ENCODE peak calls at places on chromosomes 4 and X, in six cellular contexts. One of them, this sample, is unnamed. For H3K36me3, the result is how much of the 10 kb centered on the place peaks cover.

GRCh38 chrX:134443020-134443419 is 16.9 kb upstream of the HPRT1 start:
- DNase-seq in sigmoid colon: no peak
- DNase-seq in CD8-positive, alpha-beta T cell: no peak
- DNase-seq in heart left ventricle: no peak
- DNase-seq in cardiac muscle cell: no peak
- DNase-seq in spleen: no peak
- DNase-seq in this sample: no peak

GRCh38 chr4:182555997-182556418 is 312.8 kb downstream of the TENM3 start:
- DNase-seq in sigmoid colon: no peak
- DNase-seq in CD8-positive, alpha-beta T cell: no peak
- DNase-seq in heart left ventricle: no peak
- DNase-seq in cardiac muscle cell: peak
- DNase-seq in spleen: no peak
- DNase-seq in this sample: no peak

GRCh38 chr4:148730241-148730640 is 288.0 kb upstream of the NR3C2 start:
- DNase-seq in sigmoid colon: no peak
- DNase-seq in CD8-positive, alpha-beta T cell: no peak
- DNase-seq in heart left ventricle: no peak
- DNase-seq in cardiac muscle cell: no peak
- DNase-seq in spleen: no peak
- DNase-seq in this sample: no peak

GRCh38 chrX:107648332-107648731 is 20.0 kb downstream of the PRPS1 start:
- DNase-seq in sigmoid colon: no peak
- DNase-seq in CD8-positive, alpha-beta T cell: no peak
- DNase-seq in heart left ventricle: no peak
- DNase-seq in cardiac muscle cell: no peak
- DNase-seq in spleen: no peak
- DNase-seq in this sample: no peak

GRCh38 chr4:87624698-87625097 is 16.4 kb downstream of the DSPP start:
- DNase-seq in sigmoid colon: no peak
- DNase-seq in CD8-positive, alpha-beta T cell: no peak
- DNase-seq in heart left ventricle: no peak
- DNase-seq in cardiac muscle cell: no peak
- DNase-seq in spleen: no peak
- DNase-seq in this sample: no peak

GRCh38 chr4:32133141-32133540 is 1413.0 kb downstream of the PCDH7 start:
- DNase-seq in sigmoid colon: no peak
- DNase-seq in CD8-positive, alpha-beta T cell: no peak
- DNase-seq in heart left ventricle: no peak
- DNase-seq in cardiac muscle cell: no peak
- DNase-seq in spleen: no peak
- DNase-seq in this sample: no peak

GRCh38 chrX:150094375-150094774 is 156.1 kb upstream of the EOLA2 start:
- DNase-seq in sigmoid colon: no peak
- DNase-seq in CD8-positive, alpha-beta T cell: no peak
- DNase-seq in heart left ventricle: no peak
- DNase-seq in cardiac muscle cell: no peak
- DNase-seq in spleen: no peak
- DNase-seq in this sample: no peak

GRCh38 chr4:8353912-8354453 is 84.4 kb downstream of the HTRA3 start:
- DNase-seq in sigmoid colon: peak
- DNase-seq in CD8-positive, alpha-beta T cell: no peak
- DNase-seq in heart left ventricle: no peak
- DNase-seq in cardiac muscle cell: peak
- DNase-seq in spleen: no peak
- DNase-seq in this sample: no peak

GRCh38 chr4:183411291-183411861 is 33.1 kb upstream of the CDKN2AIP start:
- DNase-seq in sigmoid colon: peak
- DNase-seq in CD8-positive, alpha-beta T cell: no peak
- DNase-seq in heart left ventricle: no peak
- DNase-seq in cardiac muscle cell: no peak
- DNase-seq in spleen: peak
- DNase-seq in this sample: no peak

GRCh38 chrX:25178555-25178954 is 162.8 kb upstream of the ARX start:
- DNase-seq in sigmoid colon: no peak
- DNase-seq in CD8-positive, alpha-beta T cell: no peak
- DNase-seq in heart left ventricle: no peak
- DNase-seq in cardiac muscle cell: no peak
- DNase-seq in spleen: no peak
- DNase-seq in this sample: no peak

GRCh38 chrX:13791559-13791958 is 25.3 kb downstream of the GPM6B start:
- DNase-seq in sigmoid colon: no peak
- DNase-seq in CD8-positive, alpha-beta T cell: no peak
- DNase-seq in heart left ventricle: no peak
- DNase-seq in cardiac muscle cell: no peak
- DNase-seq in spleen: no peak
- DNase-seq in this sample: no peak

GRCh38 chrX:138026211-138026610 is 460.3 kb downstream of the ZIC3 start:
- DNase-seq in sigmoid colon: no peak
- DNase-seq in CD8-positive, alpha-beta T cell: no peak
- DNase-seq in heart left ventricle: no peak
- DNase-seq in cardiac muscle cell: no peak
- DNase-seq in spleen: no peak
- DNase-seq in this sample: no peak

GRCh38 chr4:141350122-141350904 is 129.6 kb downstream of the ZNF330 start:
- DNase-seq in sigmoid colon: peak
- DNase-seq in CD8-positive, alpha-beta T cell: no peak
- DNase-seq in heart left ventricle: no peak
- DNase-seq in cardiac muscle cell: peak
- DNase-seq in spleen: no peak
- DNase-seq in this sample: no peak

GRCh38 chrX:56233682-56234081 is 1.5 kb downstream of the KLF8 start:
- DNase-seq in sigmoid colon: peak
- DNase-seq in CD8-positive, alpha-beta T cell: no peak
- DNase-seq in heart left ventricle: peak
- DNase-seq in cardiac muscle cell: peak
- DNase-seq in spleen: no peak
- DNase-seq in this sample: peak

GRCh38 chr4:3179126-3179706 is 69.7 kb upstream of the MSANTD1 start:
- DNase-seq in sigmoid colon: no peak
- DNase-seq in CD8-positive, alpha-beta T cell: no peak
- DNase-seq in heart left ventricle: no peak
- DNase-seq in cardiac muscle cell: no peak
- DNase-seq in spleen: no peak
- DNase-seq in this sample: no peak

GRCh38 chr4:3009422-3009821 is 46.1 kb downstream of the GRK4 start:
- DNase-seq in sigmoid colon: no peak
- DNase-seq in CD8-positive, alpha-beta T cell: no peak
- DNase-seq in heart left ventricle: no peak
- DNase-seq in cardiac muscle cell: peak
- DNase-seq in spleen: no peak
- DNase-seq in this sample: no peak

GRCh38 chrX:108025954-108026616 is 18.8 kb upstream of the VSIG1 start:
- DNase-seq in sigmoid colon: no peak
- DNase-seq in CD8-positive, alpha-beta T cell: no peak
- DNase-seq in heart left ventricle: no peak
- DNase-seq in cardiac muscle cell: no peak
- DNase-seq in spleen: no peak
- DNase-seq in this sample: no peak

GRCh38 chr4:25330905-25331816 is 18.6 kb downstream of the ZCCHC4 start:
- DNase-seq in sigmoid colon: no peak
- DNase-seq in CD8-positive, alpha-beta T cell: no peak
- DNase-seq in heart left ventricle: no peak
- DNase-seq in cardiac muscle cell: no peak
- DNase-seq in spleen: no peak
- DNase-seq in this sample: no peak

GRCh38 chr4:107740950-107741701 is 21.1 kb upstream of the PAPSS1 start:
- DNase-seq in sigmoid colon: peak
- DNase-seq in CD8-positive, alpha-beta T cell: no peak
- DNase-seq in heart left ventricle: peak
- DNase-seq in cardiac muscle cell: peak
- DNase-seq in spleen: no peak
- DNase-seq in this sample: peak

GRCh38 chrX:136689441-136689840 is 41.5 kb downstream of the CD40LG start:
- DNase-seq in sigmoid colon: no peak
- DNase-seq in CD8-positive, alpha-beta T cell: peak
- DNase-seq in heart left ventricle: no peak
- DNase-seq in cardiac muscle cell: peak
- DNase-seq in spleen: no peak
- DNase-seq in this sample: no peak

GRCh38 chr4:183807420-183808101 is 97.5 kb upstream of the STOX2 start:
- DNase-seq in sigmoid colon: no peak
- DNase-seq in CD8-positive, alpha-beta T cell: no peak
- DNase-seq in heart left ventricle: no peak
- DNase-seq in cardiac muscle cell: no peak
- DNase-seq in spleen: no peak
- DNase-seq in this sample: no peak

GRCh38 chr4:90184560-90184959 is 57.4 kb downstream of the CCSER1 start:
- DNase-seq in sigmoid colon: no peak
- DNase-seq in CD8-positive, alpha-beta T cell: no peak
- DNase-seq in heart left ventricle: no peak
- DNase-seq in cardiac muscle cell: no peak
- DNase-seq in spleen: no peak
- DNase-seq in this sample: no peak

DNA sequence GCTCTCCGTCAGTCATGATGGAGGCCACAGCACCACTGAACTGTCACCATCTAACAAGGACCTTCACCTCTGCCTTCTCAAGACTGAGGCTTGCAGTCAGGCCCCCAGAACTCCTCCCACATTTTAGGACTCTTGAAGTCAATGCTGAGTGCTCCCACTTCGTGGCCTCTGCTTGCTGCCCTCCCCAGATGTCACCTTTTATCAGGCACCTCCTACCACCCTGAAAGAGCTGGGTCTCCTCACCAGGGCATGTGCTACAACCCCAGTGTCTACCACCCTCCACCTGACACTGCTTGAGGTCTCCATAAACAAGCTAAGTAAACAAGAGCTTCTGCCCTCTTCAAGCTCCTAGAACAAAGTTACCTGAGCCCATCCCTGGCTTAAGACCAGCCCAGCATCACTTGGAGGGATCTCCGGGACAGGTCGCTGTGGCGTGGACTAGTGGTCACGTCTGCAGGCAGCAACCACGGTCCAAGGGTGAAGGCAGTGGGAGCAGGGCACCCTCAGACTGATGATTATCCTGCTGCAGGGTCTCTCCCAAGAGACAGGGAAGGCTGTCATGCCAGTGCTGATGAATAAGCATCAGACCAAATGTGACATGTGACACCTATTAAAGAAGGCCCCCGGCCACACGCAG is 7.7 kb upstream of the FAM53A start:
- DNase-seq in sigmoid colon: peak
- DNase-seq in CD8-positive, alpha-beta T cell: no peak
- DNase-seq in heart left ventricle: no peak
- DNase-seq in cardiac muscle cell: no peak
- DNase-seq in spleen: no peak
- DNase-seq in this sample: no peak
- H3K36me3 ChIP-seq in sigmoid colon: under half
- H3K36me3 ChIP-seq in CD8-positive, alpha-beta T cell: under half
- H3K36me3 ChIP-seq in heart left ventricle: under half
- H3K36me3 ChIP-seq in cardiac muscle cell: under half
- H3K36me3 ChIP-seq in spleen: under half
- H3K36me3 ChIP-seq in this sample: half or more

DNA sequence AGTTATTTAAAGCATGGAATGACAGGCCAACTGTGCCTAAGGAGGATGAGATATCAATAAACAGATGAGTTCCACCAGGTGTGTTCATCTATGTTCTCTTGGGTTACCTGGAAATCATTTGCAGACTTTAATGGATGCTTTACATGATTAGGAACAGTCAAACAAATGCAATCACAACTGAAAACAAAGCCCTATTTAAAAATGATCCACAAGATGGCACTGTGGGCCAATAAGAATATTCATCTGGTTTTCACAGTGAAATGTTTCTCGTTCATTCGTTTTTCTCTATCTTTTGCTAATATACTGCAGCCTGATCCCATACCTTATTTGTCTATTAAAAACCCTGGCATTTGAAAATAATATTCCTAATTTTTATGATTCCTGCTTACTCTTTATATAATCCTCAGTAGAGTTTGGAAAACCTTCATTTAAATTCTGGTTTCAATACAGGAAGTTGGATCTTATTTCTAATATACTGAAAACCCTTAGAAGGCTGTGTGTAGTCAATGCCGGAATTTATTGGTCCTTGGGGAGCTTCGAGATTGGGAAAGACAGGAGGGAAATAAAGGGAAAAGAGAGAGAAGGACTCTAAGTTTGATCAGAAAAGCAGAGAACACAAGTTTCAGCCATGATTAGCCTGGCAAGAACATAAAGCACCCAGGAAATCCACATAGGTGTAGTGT is 63.7 kb upstream of the TAPT1 start:
- DNase-seq in sigmoid colon: no peak
- DNase-seq in CD8-positive, alpha-beta T cell: no peak
- DNase-seq in heart left ventricle: no peak
- DNase-seq in cardiac muscle cell: peak
- DNase-seq in spleen: no peak
- DNase-seq in this sample: no peak
- H3K4me3 ChIP-seq in sigmoid colon: no peak
- H3K4me3 ChIP-seq in CD8-positive, alpha-beta T cell: no peak
- H3K4me3 ChIP-seq in heart left ventricle: no peak
- H3K4me3 ChIP-seq in cardiac muscle cell: no peak
- H3K4me3 ChIP-seq in spleen: peak
- H3K4me3 ChIP-seq in this sample: no peak

GRCh38 chr4:4271912-4272311 is 18.0 kb downstream of the LYAR start:
- DNase-seq in sigmoid colon: no peak
- DNase-seq in CD8-positive, alpha-beta T cell: no peak
- DNase-seq in heart left ventricle: no peak
- DNase-seq in cardiac muscle cell: peak
- DNase-seq in spleen: no peak
- DNase-seq in this sample: no peak

GRCh38 chr4:4277531-4277930 is 12.4 kb downstream of the LYAR start:
- DNase-seq in sigmoid colon: no peak
- DNase-seq in CD8-positive, alpha-beta T cell: no peak
- DNase-seq in heart left ventricle: no peak
- DNase-seq in cardiac muscle cell: no peak
- DNase-seq in spleen: no peak
- DNase-seq in this sample: no peak

GRCh38 chr4:4270529-4270928 is 19.4 kb downstream of the LYAR start:
- DNase-seq in sigmoid colon: no peak
- DNase-seq in CD8-positive, alpha-beta T cell: no peak
- DNase-seq in heart left ventricle: no peak
- DNase-seq in cardiac muscle cell: peak
- DNase-seq in spleen: no peak
- DNase-seq in this sample: no peak

GRCh38 chr4:4269856-4270255 is 20.1 kb downstream of the LYAR start:
- DNase-seq in sigmoid colon: no peak
- DNase-seq in CD8-positive, alpha-beta T cell: peak
- DNase-seq in heart left ventricle: no peak
- DNase-seq in cardiac muscle cell: peak
- DNase-seq in spleen: no peak
- DNase-seq in this sample: no peak

DNA sequence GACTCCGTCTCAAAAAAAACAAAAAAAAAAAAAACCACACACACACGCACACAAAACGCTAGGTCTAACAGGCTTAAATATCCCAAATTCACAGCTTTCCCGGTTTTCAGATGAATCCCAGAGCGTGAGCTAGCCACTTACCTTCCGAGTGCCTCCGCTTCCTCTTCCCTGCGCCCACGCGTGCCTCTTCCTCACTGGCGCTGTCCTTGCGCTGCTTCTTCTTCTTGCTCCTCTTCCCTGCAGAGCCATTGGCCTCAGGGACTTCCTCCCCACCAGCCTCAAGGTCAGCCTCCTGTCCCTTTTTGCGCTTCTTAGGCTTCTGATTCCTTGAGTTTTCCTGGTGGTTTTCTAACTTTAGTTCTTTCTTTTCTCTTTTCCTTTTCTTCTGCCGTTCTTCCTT is 15.7 kb downstream of the LYAR start:
- DNase-seq in sigmoid colon: no peak
- DNase-seq in CD8-positive, alpha-beta T cell: no peak
- DNase-seq in heart left ventricle: no peak
- DNase-seq in cardiac muscle cell: no peak
- DNase-seq in spleen: no peak
- DNase-seq in this sample: no peak
- H3K36me3 ChIP-seq in sigmoid colon: under half
- H3K36me3 ChIP-seq in CD8-positive, alpha-beta T cell: half or more
- H3K36me3 ChIP-seq in heart left ventricle: under half
- H3K36me3 ChIP-seq in cardiac muscle cell: under half
- H3K36me3 ChIP-seq in spleen: under half
- H3K36me3 ChIP-seq in this sample: under half

GRCh38 chrX:84712621-84713020 is 210.4 kb upstream of the HDX start:
- DNase-seq in sigmoid colon: no peak
- DNase-seq in CD8-positive, alpha-beta T cell: no peak
- DNase-seq in heart left ventricle: no peak
- DNase-seq in cardiac muscle cell: no peak
- DNase-seq in spleen: no peak
- DNase-seq in this sample: no peak
- H3K4me3 ChIP-seq in sigmoid colon: no peak
- H3K4me3 ChIP-seq in CD8-positive, alpha-beta T cell: no peak
- H3K4me3 ChIP-seq in heart left ventricle: no peak
- H3K4me3 ChIP-seq in cardiac muscle cell: no peak
- H3K4me3 ChIP-seq in spleen: no peak
- H3K4me3 ChIP-seq in this sample: no peak